ENCODE peak calls at places on chromosomes 12 and 14, in five cellular contexts. T, X, N, F and E are unnamed samples.
A peak's percentile ranks its signal among the peaks of the same experiment; 100 is the strongest.

GRCh38 chr12:74646831-74647230 is 109.2 kb downstream of the ATXN7L3B start:
- DNase-seq in X (peak; percentile 37), F (no peak), T (no peak), N (no peak), E (no peak)

GRCh38 chr14:29805415-29806123 is 122.1 kb downstream of the PRKD1 start:
- DNase-seq in T (no peak), F (no peak), X (no peak), N (no peak), E (no peak)

GRCh38 chr14:50225974-50226297 is 5.4 kb downstream of the SOS2 start:
- DNase-seq in F (no peak), N (no peak), T (no peak), X (no peak), E (no peak)

GRCh38 chr12:28191690-28192089 is 1.4 kb downstream of the CCDC91 start:
- DNase-seq in T (peak; percentile 15), N (no peak), F (no peak), X (no peak), E (no peak)

GRCh38 chr12:124392271-124392990 is 97.5 kb downstream of the RFLNA start:
- DNase-seq in F (peak; percentile 71), X (peak; percentile 55), N (no peak), T (peak; percentile 77), E (no peak)

GRCh38 chr14:73526036-73526984 is 10.6 kb upstream of the ACOT1 start:
- DNase-seq in N (no peak), X (no peak), T (peak; percentile 7), F (no peak), E (peak; percentile 94)

GRCh38 chr12:27672654-27673053 is 23.6 kb upstream of the REP15 start:
- DNase-seq in N (no peak), T (no peak), F (no peak), X (no peak), E (no peak)

GRCh38 chr12:101552277-101552676 is 42.5 kb upstream of the MYBPC1 start:
- DNase-seq in F (no peak), T (no peak), N (no peak), X (no peak), E (peak; percentile 33)

GRCh38 chr12:4643747-4644146 is 5.1 kb downstream of the AKAP3 start:
- DNase-seq in T (no peak), F (no peak), N (peak; percentile 17), X (no peak), E (no peak)

GRCh38 chr14:89418452-89418851 is 1.4 kb upstream of the FOXN3 start:
- DNase-seq in F (no peak), X (no peak), T (peak; percentile 67), N (no peak), E (no peak)

GRCh38 chr12:124837958-124838803 is 25.5 kb downstream of the SCARB1 start:
- DNase-seq in F (no peak), T (peak; percentile 96), X (peak; percentile 94), N (no peak), E (peak; percentile 97)

GRCh38 chr14:67241416-67242362 is at the start of gene PALS1:
- DNase-seq in N (peak; percentile 19), T (peak; percentile 87), F (peak; percentile 86), X (peak; percentile 53), E (no peak)

GRCh38 chr14:99201351-99202073 is 70.5 kb downstream of the BCL11B start:
- DNase-seq in N (no peak), T (no peak), F (no peak), X (no peak), E (no peak)

GRCh38 chr14:23112359-23113178 is 6.5 kb downstream of the CEBPE start:
- DNase-seq in N (no peak), F (no peak), X (no peak), T (no peak), E (no peak)

GRCh38 chr14:68397371-68397779 is 395.5 kb downstream of the ZFP36L1 start:
- DNase-seq in X (no peak), N (no peak), F (no peak), T (no peak), E (no peak)
- TF ChIP-seq JUND in X (no peak), N (no peak), F (no peak), T (no peak), E (no peak)

GRCh38 chr12:69239922-69240624 is 704 bp downstream of the CPSF6 start:
- DNase-seq in X (no peak), T (peak; percentile 75), N (no peak), F (peak; percentile 67), E (peak; percentile 45)

GRCh38 chr12:69243099-69244084 is 4.0 kb downstream of the CPSF6 start:
- DNase-seq in N (peak; percentile 41), T (no peak), X (no peak), F (no peak), E (no peak)

GRCh38 chr12:69239286-69239921 is at the start of gene CPSF6:
- DNase-seq in T (peak; percentile 97), F (peak; percentile 95), X (peak; percentile 72), N (peak; percentile 62), E (peak; percentile 95)

GRCh38 chr12:69240625-69240984 is 1.2 kb downstream of the CPSF6 start:
- DNase-seq in F (no peak), X (no peak), N (no peak), T (peak; percentile 25), E (peak; percentile 43)

GRCh38 chr12:69241444-69242092 is 2.2 kb downstream of the CPSF6 start:
- DNase-seq in N (no peak), T (no peak), X (no peak), F (no peak), E (no peak)
- TF ChIP-seq JUND in N (no peak), T (no peak), X (no peak), F (no peak), E (no peak)

GRCh38 chr14:35337557-35338255 is 45.5 kb downstream of the PSMA6 start:
- DNase-seq in X (no peak), T (peak; percentile 20), N (no peak), F (peak; percentile 49), E (peak; percentile 32)

GRCh38 chr14:35333797-35334743 is 41.9 kb downstream of the PSMA6 start:
- DNase-seq in N (no peak), F (peak; percentile 47), X (no peak), T (peak; percentile 16), E (peak; percentile 37)

GRCh38 chr14:35335388-35336092 is 43.4 kb downstream of the PSMA6 start:
- DNase-seq in F (peak; percentile 39), X (no peak), N (no peak), T (peak; percentile 36), E (no peak)

GRCh38 chr14:35337074-35337556 is 44.9 kb downstream of the PSMA6 start:
- DNase-seq in F (no peak), N (no peak), X (no peak), T (no peak), E (no peak)

GRCh38 chr14:35336171-35337073 is 44.2 kb downstream of the PSMA6 start:
- DNase-seq in T (peak; percentile 42), N (no peak), X (no peak), F (peak; percentile 64), E (peak; percentile 96)
- TF ChIP-seq JUND in T (no peak), N (no peak), X (no peak), F (no peak), E (no peak)

GRCh38 chr14:96592591-96593388 is 90.6 kb downstream of the PAPOLA start:
- DNase-seq in T (peak; percentile 96), X (no peak), F (peak; percentile 79), N (no peak), E (peak; percentile 47)
- TF ChIP-seq JUND in T (no peak), X (no peak), F (no peak), N (no peak), E (no peak)

GRCh38 chr12:92362785-92363184 is 217.1 kb upstream of the BTG1 start:
- DNase-seq in X (no peak), T (no peak), F (no peak), N (peak; percentile 86), E (no peak)

GRCh38 chr12:92369061-92369460 is 223.4 kb upstream of the BTG1 start:
- DNase-seq in N (no peak), F (no peak), T (no peak), X (no peak), E (no peak)

GRCh38 chr12:92365333-92365732 is 219.7 kb upstream of the BTG1 start:
- DNase-seq in T (no peak), F (no peak), N (peak; percentile 43), X (no peak), E (no peak)

GRCh38 chr12:92363295-92364146 is 217.9 kb upstream of the BTG1 start:
- DNase-seq in N (peak; percentile 96), T (peak; percentile 29), X (no peak), F (no peak), E (no peak)

GRCh38 chr12:92365836-92366235 is 220.2 kb upstream of the BTG1 start:
- DNase-seq in F (no peak), N (no peak), X (no peak), T (no peak), E (no peak)
- TF ChIP-seq JUND in F (no peak), N (no peak), X (no peak), T (no peak), E (no peak)

DNA sequence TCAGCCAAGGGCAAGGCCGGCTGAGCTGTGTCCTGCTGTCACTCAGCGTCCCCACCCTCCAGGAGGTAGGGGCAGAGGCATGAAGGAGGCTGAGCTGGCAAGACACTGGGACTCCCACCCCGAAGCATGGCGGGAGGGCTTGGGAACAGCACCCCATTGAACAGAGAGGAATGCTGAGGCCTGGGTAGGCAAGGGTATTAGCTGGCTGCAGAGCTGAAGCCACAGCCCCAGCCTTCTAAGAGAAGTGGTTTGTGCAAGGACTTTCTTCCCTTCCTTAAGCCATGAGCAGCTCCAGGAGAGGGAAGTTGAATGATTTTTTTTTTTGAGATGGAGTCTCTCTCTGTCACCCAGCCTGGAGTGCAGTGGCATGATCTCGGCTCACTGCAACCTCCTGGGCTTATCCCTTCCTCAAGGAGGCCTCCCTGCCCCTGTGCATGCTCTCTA is 6.6 kb upstream of the CFAP73 start:
- DNase-seq in X (no peak), F (no peak), N (no peak), T (no peak), E (no peak)
- TF ChIP-seq JUND in X (no peak), F (no peak), N (no peak), T (no peak), E (no peak)

DNA sequence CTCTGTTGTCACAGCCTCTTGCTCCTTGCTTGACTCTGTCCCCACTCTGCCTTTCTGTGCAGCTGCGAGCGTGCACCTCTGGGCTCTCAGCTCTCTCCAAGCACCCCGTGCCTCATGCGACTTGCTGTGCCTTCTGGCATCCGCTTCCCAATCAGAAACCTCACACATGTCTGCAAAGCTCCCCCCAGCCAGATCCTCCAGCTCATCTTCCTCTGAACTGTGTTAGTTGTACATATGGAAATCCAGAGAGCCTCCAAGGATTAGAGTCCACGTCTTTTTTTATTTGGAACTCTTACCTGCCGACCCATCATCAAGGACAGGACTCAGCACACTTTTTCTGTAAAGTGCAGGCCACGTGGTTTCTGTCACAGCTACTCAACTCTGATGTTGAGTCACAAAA is 70.5 kb downstream of the ANO2 start:
- DNase-seq in T (no peak), F (no peak), X (no peak), N (no peak), E (no peak)
- TF ChIP-seq JUND in T (no peak), F (no peak), X (no peak), N (no peak), E (no peak)

GRCh38 chr12:119153477-119154434 is 25.0 kb upstream of the HSPB8 start:
- DNase-seq in X (peak; percentile 68), T (no peak), F (peak; percentile 97), N (no peak), E (no peak)
- TF ChIP-seq JUND in X (no peak), T (no peak), F (no peak), N (no peak), E (no peak)

GRCh38 chr12:61137677-61138380 is 1122.4 kb upstream of the USP15 start:
- DNase-seq in F (no peak), N (no peak), X (no peak), T (no peak), E (no peak)

GRCh38 chr12:61138381-61138759 is 1121.8 kb upstream of the USP15 start:
- DNase-seq in N (no peak), T (no peak), F (no peak), X (no peak), E (no peak)
- TF ChIP-seq JUND in N (no peak), T (no peak), F (no peak), X (no peak), E (no peak)